ENCODE peak calls at places on chromosomes 16 and 17, in ten cellular contexts. W is body of pancreas; E is ovary; U is neural progenitor cell; Q is ascending aorta; K is CD8-positive, alpha-beta T cell; T is AG04450; M is spleen; B is tibial artery; D is psoas muscle. I is an unnamed sample.

GRCh38 chr16:11384956-11385586 is 39.8 kb downstream of the RMI2 start:
- DNase-seq in W (no peak), E (no peak), U (no peak), Q (no peak), K (no peak), T (no peak), M (peak), B (peak), D (no peak), I (no peak)

GRCh38 chr16:63311313-63311712 is 1275.1 kb upstream of the CDH8 start:
- DNase-seq in W (no peak), E (no peak), U (no peak), Q (no peak), K (no peak), T (no peak), M (no peak), B (no peak), D (no peak), I (no peak)

GRCh38 chr16:77951788-77952187 is 70.6 kb upstream of the CLEC3A start:
- DNase-seq in W (no peak), E (no peak), U (peak), Q (no peak), K (no peak), T (no peak), M (no peak), B (no peak), D (no peak), I (peak)

GRCh38 chr17:81040791-81041337 is 5.9 kb downstream of the BAIAP2 start:
- DNase-seq in W (no peak), E (no peak), U (peak), Q (no peak), K (no peak), T (no peak), M (no peak), B (no peak), D (no peak), I (no peak)

GRCh38 chr17:37340804-37341203 is 35.0 kb upstream of the C17orf78 start:
- DNase-seq in W (no peak), E (no peak), U (no peak), Q (no peak), K (no peak), T (no peak), M (no peak), B (no peak), D (no peak), I (no peak)

GRCh38 chr17:65278050-65278819 is 141.1 kb downstream of the RGS9 start:
- DNase-seq in W (peak), E (peak), U (peak), Q (peak), K (no peak), T (no peak), M (no peak), B (no peak), D (peak), I (peak)

GRCh38 chr17:75345514-75346167 is 56.4 kb upstream of the SLC25A19 start:
- DNase-seq in W (no peak), E (no peak), U (peak), Q (no peak), K (peak), T (no peak), M (peak), B (no peak), D (no peak), I (no peak)

GRCh38 chr16:67965668-67966548 is 2.5 kb downstream of the SLC12A4 start:
- DNase-seq in W (no peak), E (no peak), U (no peak), Q (peak), K (no peak), T (no peak), M (no peak), B (no peak), D (no peak), I (peak)

GRCh38 chr17:8887834-8888703 is 20.6 kb upstream of the PIK3R6 start:
- DNase-seq in W (no peak), E (no peak), U (peak), Q (no peak), K (no peak), T (no peak), M (no peak), B (no peak), D (no peak), I (no peak)

GRCh38 chr17:21505819-21506815 is 130.0 kb downstream of the KCNJ12 start:
- DNase-seq in W (no peak), E (no peak), U (no peak), Q (no peak), K (no peak), T (no peak), M (no peak), B (no peak), D (no peak), I (no peak)

GRCh38 chr17:67779098-67779672 is 46.1 kb upstream of the BPTF start:
- DNase-seq in W (peak), E (peak), U (peak), Q (no peak), K (peak), T (no peak), M (peak), B (no peak), D (peak), I (peak)

GRCh38 chr16:50468749-50469078 is 79.5 kb upstream of the NKD1 start:
- DNase-seq in W (no peak), E (no peak), U (no peak), Q (no peak), K (no peak), T (no peak), M (no peak), B (no peak), D (no peak), I (no peak)

GRCh38 chr17:4509402-4509801 is 10.7 kb downstream of the SPNS2 start:
- DNase-seq in W (peak), E (no peak), U (no peak), Q (peak), K (no peak), T (no peak), M (peak), B (peak), D (no peak), I (no peak)

GRCh38 chr16:12067714-12068401 is 91.3 kb downstream of the SNX29 start:
- DNase-seq in W (peak), E (peak), U (peak), Q (peak), K (no peak), T (peak), M (peak), B (peak), D (no peak), I (peak)

GRCh38 chr16:85056211-85056748 is 28.7 kb downstream of the KIAA0513 start:
- DNase-seq in W (no peak), E (no peak), U (peak), Q (no peak), K (no peak), T (no peak), M (no peak), B (no peak), D (no peak), I (no peak)

GRCh38 chr17:31310260-31310659 is 3.6 kb downstream of the EVI2B start:
- DNase-seq in W (no peak), E (no peak), U (no peak), Q (no peak), K (peak), T (no peak), M (no peak), B (no peak), D (no peak), I (no peak)

GRCh38 chr16:8716592-8716991 is 42.2 kb downstream of the ABAT start:
- DNase-seq in W (no peak), E (no peak), U (no peak), Q (no peak), K (no peak), T (no peak), M (no peak), B (no peak), D (no peak), I (peak)

GRCh38 chr17:78040561-78041400 is 82.3 kb downstream of the TNRC6C start:
- DNase-seq in W (peak), E (peak), U (no peak), Q (peak), K (peak), T (no peak), M (peak), B (peak), D (peak), I (peak)

GRCh38 chr17:51608251-51608933 is 348.0 kb downstream of the UTP18 start:
- DNase-seq in W (no peak), E (no peak), U (no peak), Q (no peak), K (no peak), T (no peak), M (no peak), B (no peak), D (no peak), I (no peak)

GRCh38 chr16:84278968-84279367 is 15.7 kb upstream of the WFDC1 start:
- DNase-seq in W (no peak), E (no peak), U (peak), Q (no peak), K (no peak), T (no peak), M (no peak), B (no peak), D (no peak), I (no peak)

GRCh38 chr17:78250891-78251772 is 19.7 kb downstream of the TMEM235 start:
- DNase-seq in W (peak), E (peak), U (peak), Q (peak), K (peak), T (peak), M (peak), B (peak), D (peak), I (peak)

GRCh38 chr16:31474778-31475738 is 3.1 kb downstream of the TGFB1I1 start:
- DNase-seq in W (no peak), E (no peak), U (no peak), Q (no peak), K (no peak), T (no peak), M (no peak), B (no peak), D (no peak), I (no peak)
- H3K27ac ChIP-seq in W (no peak), E (no peak), U (no peak), Q (peak), K (no peak), T (peak), M (no peak), B (peak), D (no peak), I (peak)

GRCh38 chr16:49183911-49184310 is 97.7 kb downstream of the CBLN1 start:
- DNase-seq in W (no peak), E (no peak), U (peak), Q (no peak), K (no peak), T (no peak), M (no peak), B (no peak), D (no peak), I (peak)
- TF ChIP-seq CTCF in W (peak), E (no peak), U (peak), Q (no peak), K (no peak), T (no peak), M (no peak), B (no peak), D (peak), I (no peak)

DNA sequence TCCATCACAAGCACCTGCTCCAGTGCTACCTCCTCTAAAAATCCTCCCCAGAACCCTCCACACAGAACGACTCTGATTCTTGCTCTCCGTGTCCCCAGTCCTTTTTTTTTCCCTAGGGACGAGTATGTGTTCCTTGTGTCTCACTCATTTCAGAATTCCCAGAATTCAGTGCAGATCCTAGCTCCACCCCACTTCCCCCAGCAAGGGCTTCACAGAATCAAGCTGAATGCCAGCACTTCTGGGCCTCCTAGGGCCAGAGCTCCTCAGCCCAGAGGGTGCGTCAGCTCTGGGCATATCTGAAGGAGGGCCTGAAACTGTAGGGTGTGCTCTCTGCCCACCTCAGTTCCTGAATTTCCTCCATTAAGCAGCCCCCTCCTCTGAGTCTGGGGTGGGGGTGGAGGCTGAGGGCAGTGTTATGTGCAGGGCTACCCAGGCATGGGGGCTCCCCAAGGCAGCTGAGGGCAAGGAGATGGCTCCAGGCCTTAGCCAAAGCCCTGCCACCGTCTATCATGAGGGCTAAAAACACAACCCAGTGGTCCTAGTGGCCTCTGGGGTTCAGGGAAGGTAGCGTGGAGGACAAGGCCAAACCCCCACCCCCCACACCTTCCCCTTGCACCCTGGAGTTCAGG is 6.5 kb downstream of the UNC119 start:
- DNase-seq in W (no peak), E (no peak), U (no peak), Q (no peak), K (no peak), T (no peak), M (peak), B (no peak), D (no peak), I (no peak)
- H3K27ac ChIP-seq in W (no peak), E (no peak), U (no peak), Q (no peak), K (no peak), T (no peak), M (no peak), B (no peak), D (no peak), I (no peak)

DNA sequence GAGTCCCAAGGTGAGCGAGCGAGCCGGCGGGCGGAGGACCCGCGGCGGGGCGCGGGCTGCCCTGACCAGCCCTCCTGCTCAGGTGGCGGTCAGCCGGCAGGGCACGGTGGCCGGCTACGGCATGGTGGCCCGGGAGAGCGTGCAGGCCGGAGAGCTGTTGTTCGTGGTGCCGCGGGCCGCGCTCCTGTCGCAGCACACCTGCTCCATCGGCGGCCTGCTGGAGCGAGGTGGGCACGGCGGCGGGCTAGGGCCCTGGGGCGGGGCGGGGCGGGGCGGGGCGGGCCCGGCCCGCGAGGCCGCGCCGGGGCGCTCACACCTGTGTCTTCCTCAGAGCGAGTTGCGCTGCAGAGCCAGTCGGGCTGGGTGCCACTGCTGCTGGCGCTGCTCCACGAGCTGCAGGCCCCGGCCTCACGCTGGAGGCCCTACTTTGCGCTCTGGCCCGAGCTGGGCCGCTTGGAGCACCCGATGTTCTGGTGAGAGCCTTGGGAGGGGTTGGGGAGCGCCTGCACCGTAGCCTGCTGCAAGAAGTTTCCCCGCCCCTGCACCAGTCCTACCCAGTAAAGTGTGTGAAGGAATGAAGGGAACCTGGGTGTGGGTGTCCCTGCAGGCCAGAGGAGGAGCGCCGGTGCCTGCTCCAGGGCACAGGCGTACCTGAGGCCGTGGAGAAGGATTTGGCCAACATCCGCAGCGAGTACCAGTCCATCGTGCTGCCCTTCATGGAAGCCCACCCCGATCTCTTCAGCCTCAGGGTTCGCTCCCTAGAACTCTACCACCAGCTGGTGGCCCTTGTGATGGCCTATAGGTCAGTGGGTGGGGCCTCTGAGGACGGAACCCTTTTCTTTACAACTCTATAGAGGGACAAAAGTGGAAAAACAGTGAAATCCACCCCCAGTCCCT is 802 bp downstream of the SETD6 start:
- DNase-seq in W (peak), E (no peak), U (peak), Q (no peak), K (no peak), T (no peak), M (peak), B (peak), D (peak), I (peak)
- TF ChIP-seq CTCF in W (no peak), E (no peak), U (no peak), Q (no peak), K (no peak), T (no peak), M (no peak), B (no peak), D (no peak), I (no peak)

GRCh38 chr17:27495460-27495859 is 39.2 kb downstream of the KSR1 start:
- DNase-seq in W (no peak), E (no peak), U (no peak), Q (no peak), K (no peak), T (no peak), M (no peak), B (no peak), D (no peak), I (no peak)

GRCh38 chr17:27497696-27498095 is 41.4 kb downstream of the KSR1 start:
- DNase-seq in W (no peak), E (no peak), U (no peak), Q (no peak), K (no peak), T (no peak), M (no peak), B (no peak), D (no peak), I (peak)

GRCh38 chr17:27496005-27496404 is 39.8 kb downstream of the KSR1 start:
- DNase-seq in W (no peak), E (no peak), U (no peak), Q (no peak), K (no peak), T (no peak), M (no peak), B (no peak), D (no peak), I (no peak)

GRCh38 chr17:27496501-27496943 is 40.3 kb downstream of the KSR1 start:
- DNase-seq in W (peak), E (no peak), U (peak), Q (no peak), K (no peak), T (no peak), M (no peak), B (no peak), D (no peak), I (no peak)

DNA sequence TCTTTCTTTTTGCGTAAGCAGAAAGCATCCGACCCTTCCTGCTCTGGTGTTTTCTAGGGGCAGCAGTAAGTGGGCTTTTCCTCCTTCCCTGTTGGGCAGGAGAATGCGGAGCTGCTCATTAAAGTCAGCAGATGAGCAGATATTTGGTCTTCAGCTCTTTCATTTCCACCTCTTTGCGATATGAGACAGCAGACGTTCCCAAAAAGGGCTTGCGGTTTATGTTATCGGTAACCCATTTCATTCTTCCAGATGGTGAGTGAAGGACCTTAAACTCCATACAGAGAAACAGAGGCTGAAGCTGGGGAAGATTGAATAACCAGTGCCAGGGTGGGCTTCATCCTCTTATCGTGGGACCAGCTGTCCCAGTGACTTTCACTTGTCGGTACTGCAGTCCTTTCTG is 40.7 kb downstream of the KSR1 start:
- DNase-seq in W (no peak), E (no peak), U (no peak), Q (no peak), K (no peak), T (no peak), M (no peak), B (no peak), D (no peak), I (no peak)
- H3K27ac ChIP-seq in W (peak), E (no peak), U (peak), Q (no peak), K (no peak), T (no peak), M (no peak), B (no peak), D (no peak), I (peak)

I was measured in RWPE1.